ENCODE peak calls at places on chromosome 17, in eight cellular contexts. D is K562, F is endothelial cell of umbilical vein, M is endothelial cell, Q is uterus, G is HCT116, W is IMR-90, Y is mucosa of descending colon. U is an unnamed sample.
A peak's percentile ranks its signal among the peaks of the same experiment; 100 is the strongest.

GRCh38 chr17:13346592-13346991 is 255.1 kb downstream of the HS3ST3A1 start:
- DNase-seq in D (no peak), F (no peak), M (no peak), Q (no peak), G (no peak), W (no peak), Y (no peak), U (no peak)

GRCh38 chr17:556431-556995 is 158.1 kb downstream of the VPS53 start:
- DNase-seq in D (no peak), F (no peak), M (no peak), Q (no peak), G (no peak), W (no peak), Y (no peak), U (no peak)

GRCh38 chr17:8869416-8869815 is 1.9 kb upstream of the PIK3R6 start:
- DNase-seq in D (no peak), F (no peak), M (no peak), Q (no peak), G (no peak), W (no peak), Y (no peak), U (no peak)

GRCh38 chr17:3961564-3962047 is 2.6 kb downstream of the ATP2A3 start:
- DNase-seq in D (no peak), F (no peak), M (no peak), Q (no peak), G (no peak), W (no peak), Y (peak; percentile 60), U (no peak)

GRCh38 chr17:65743313-65743665 is 181.8 kb upstream of the AXIN2 start:
- DNase-seq in D (no peak), F (no peak), M (no peak), Q (no peak), G (no peak), W (peak; percentile 51), Y (no peak), U (peak; percentile 68)

GRCh38 chr17:83152745-83153611 is 73.6 kb downstream of the METRNL start:
- DNase-seq in D (no peak), F (no peak), M (no peak), Q (no peak), G (no peak), W (no peak), Y (peak; percentile 45), U (no peak)

GRCh38 chr17:7191571-7192270 is 12.6 kb upstream of the ASGR1 start:
- DNase-seq in D (peak; percentile 37), F (no peak), M (no peak), Q (peak; percentile 55), G (no peak), W (peak; percentile 31), Y (peak; percentile 65), U (no peak)

GRCh38 chr17:82859431-82860403 is 19.9 kb upstream of the ZNF750 start:
- DNase-seq in D (peak; percentile 51), F (peak; percentile 91), M (no peak), Q (no peak), G (peak; percentile 91), W (peak; percentile 70), Y (no peak), U (peak; percentile 61)

GRCh38 chr17:63961355-63962207 is 11.1 kb downstream of the SCN4A start:
- DNase-seq in D (peak; percentile 98), F (peak; percentile 70), M (peak; percentile 72), Q (peak; percentile 37), G (peak; percentile 92), W (peak; percentile 53), Y (peak; percentile 56), U (peak; percentile 59)

GRCh38 chr17:30302241-30302640 is 10.5 kb upstream of the BLMH start:
- DNase-seq in D (no peak), F (no peak), M (no peak), Q (no peak), G (no peak), W (no peak), Y (no peak), U (no peak)

GRCh38 chr17:73135774-73136173 is 29.0 kb upstream of the SSTR2 start:
- DNase-seq in D (no peak), F (no peak), M (no peak), Q (no peak), G (no peak), W (no peak), Y (no peak), U (no peak)

GRCh38 chr17:46010597-46011186 is 11.6 kb downstream of the STH start:
- DNase-seq in D (no peak), F (no peak), M (no peak), Q (no peak), G (no peak), W (no peak), Y (no peak), U (no peak)
- TF ChIP-seq CTCF in D (peak; percentile 52), F (no peak), M (no peak), Q (no peak), G (no peak), W (no peak), Y (no peak), U (no peak)

GRCh38 chr17:28381141-28381825 is 9.8 kb downstream of the SARM1 start:
- DNase-seq in D (no peak), F (peak; percentile 36), M (peak; percentile 74), Q (no peak), G (no peak), W (no peak), Y (peak; percentile 59), U (no peak)

GRCh38 chr17:28380572-28380907 is 9.0 kb downstream of the SARM1 start:
- DNase-seq in D (no peak), F (no peak), M (no peak), Q (no peak), G (no peak), W (no peak), Y (no peak), U (no peak)

GRCh38 chr17:28385037-28385797 is 13.7 kb downstream of the SARM1 start:
- DNase-seq in D (no peak), F (no peak), M (no peak), Q (no peak), G (no peak), W (no peak), Y (peak; percentile 41), U (no peak)

GRCh38 chr17:28384281-28385036 is 13.0 kb downstream of the SARM1 start:
- DNase-seq in D (no peak), F (peak; percentile 25), M (no peak), Q (no peak), G (no peak), W (no peak), Y (peak; percentile 83), U (no peak)

DNA sequence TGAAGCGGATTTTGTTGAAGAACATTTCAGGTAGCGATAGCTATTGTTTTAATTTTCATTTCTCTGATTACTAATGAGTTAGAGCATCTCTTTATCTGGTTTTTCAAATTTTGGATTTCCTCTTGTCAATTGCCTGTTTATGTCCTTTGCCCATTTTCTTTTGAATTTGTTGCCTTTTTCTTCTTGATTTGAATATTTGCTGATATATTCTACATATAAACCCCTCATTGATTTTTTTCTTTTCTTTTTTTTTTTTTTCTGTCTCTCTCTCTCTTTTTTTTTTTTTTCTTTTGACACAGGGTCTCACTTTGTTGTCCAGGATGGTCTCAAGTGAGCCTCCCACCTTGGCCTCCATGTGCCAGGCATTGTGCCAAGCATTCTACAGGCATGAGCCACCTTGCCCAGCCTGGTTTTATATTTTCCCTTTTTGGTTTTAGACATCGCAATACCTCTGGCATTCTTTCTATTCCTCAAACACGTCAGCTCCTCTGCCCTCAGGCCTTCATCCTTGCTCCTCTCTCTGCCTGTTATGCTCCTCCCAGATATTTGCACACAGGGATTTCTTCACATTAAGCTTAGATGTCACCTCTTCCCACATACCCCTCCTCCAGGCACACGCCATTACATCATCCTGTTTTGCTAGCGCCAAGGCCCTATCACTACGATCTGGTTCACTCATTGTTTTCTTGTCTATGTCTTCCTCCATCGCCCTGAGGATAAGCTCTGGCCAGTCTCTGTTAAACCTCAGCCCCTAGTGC is 8.5 kb downstream of the SARM1 start:
- DNase-seq in D (no peak), F (peak; percentile 75), M (peak; percentile 38), Q (no peak), G (no peak), W (peak; percentile 57), Y (no peak), U (no peak)
- TF ChIP-seq CTCF in D (no peak), F (no peak), M (no peak), Q (no peak), G (no peak), W (no peak), Y (no peak), U (no peak)

DNA sequence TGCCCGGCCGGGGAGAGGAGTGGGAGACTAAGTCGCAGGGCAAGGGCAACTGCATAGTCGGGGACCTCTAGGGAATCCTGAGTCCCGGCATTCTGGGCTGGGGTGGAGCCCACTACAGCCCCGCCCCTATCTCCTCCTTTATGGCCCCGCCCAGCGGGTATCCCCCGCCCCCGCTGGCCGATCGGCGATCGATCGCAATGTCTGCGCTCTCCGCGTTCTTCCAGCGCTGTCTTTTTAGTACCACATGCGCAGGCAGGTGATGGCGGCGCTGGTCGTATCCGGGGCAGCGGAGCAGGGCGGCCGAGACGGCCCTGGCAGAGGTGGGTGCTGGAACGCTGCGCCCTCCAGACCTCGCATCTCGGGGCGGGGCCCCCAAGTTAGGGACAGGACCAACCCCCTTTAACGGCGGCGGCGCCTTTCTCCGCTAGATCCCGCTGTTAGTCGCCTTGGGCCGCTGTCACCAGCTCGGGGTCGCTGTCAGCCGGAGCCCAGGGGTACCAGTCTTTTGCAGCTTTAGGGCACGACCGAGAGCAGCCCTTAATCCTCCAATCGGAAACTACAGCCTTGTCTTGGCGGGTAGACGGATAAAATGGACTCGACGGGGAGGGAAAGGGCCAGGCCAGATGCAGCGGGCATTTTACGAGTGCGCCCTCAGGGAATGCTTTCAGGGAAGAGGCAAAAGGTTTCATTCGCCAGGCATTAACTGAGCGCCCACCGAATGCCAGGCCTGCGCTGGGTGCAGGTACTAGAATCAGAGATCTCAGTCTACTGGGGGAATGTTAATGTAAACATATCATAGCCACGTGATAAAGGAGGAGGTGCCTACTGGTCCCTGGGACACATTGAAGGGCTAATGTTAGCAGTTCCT is at the start of gene DPH1:
- DNase-seq in D (peak; percentile 89), F (peak; percentile 88), M (peak; percentile 84), Q (peak; percentile 89), G (peak; percentile 85), W (peak; percentile 91), Y (peak; percentile 93), U (peak; percentile 89)
- TF ChIP-seq CTCF in D (no peak), F (no peak), M (no peak), Q (no peak), G (no peak), W (no peak), Y (no peak), U (no peak)

DNA sequence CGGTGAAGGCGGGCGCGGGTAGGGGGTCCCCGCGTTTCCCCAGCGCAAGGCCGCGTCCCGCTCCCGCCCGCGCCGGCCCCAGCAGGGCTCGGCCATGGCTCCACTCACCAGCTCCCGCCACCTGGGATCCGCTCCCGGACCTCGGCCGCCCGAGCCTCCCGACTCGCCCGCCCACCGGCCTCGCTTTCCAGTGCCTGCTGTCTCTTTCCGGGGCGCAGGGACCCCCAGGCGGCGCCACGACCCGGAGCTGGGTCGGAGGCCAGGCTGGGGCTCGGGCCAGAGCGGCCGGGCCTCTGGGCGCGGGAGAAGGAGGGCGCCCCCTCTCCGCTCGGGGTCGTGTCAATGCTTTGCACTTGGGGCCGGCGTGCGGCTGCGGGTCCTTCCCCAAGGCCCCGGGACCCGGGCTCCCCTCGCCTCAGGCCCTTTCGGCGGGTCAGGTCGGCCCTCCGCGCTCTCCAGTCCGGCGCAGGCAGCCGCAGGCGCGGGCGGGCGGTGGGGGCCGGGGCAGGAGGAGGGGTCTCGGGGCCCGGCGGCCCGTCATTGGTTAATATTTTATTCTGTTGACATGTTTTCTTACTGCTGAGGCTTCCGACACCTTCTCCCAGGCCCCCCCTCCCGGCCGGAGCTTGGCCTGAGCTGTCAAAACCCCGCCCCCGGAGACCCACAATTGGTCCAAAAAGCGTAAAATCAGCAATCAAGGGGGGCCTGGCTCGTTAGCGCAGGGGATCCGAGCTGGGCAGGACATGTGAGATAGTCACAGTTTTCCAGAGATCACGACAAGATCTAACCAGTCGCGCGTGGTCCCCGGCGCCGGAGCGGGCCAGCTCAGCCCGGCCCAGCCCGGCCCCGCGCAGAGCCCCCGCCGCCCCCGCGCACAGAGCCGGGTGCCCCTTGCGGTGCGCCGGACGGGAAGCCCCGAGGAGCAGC is at the start of gene TBX2:
- DNase-seq in D (no peak), F (no peak), M (peak; percentile 47), Q (peak; percentile 87), G (no peak), W (peak; percentile 96), Y (peak; percentile 63), U (peak; percentile 81)
- TF ChIP-seq CTCF in D (no peak), F (no peak), M (no peak), Q (no peak), G (no peak), W (no peak), Y (no peak), U (no peak)